ENCODE peak calls at places on chromosomes 5 and 9, in nine cellular contexts. One of them, this sample, is unnamed.

GRCh38 chr5:142847898-142848790 is 78.0 kb downstream of the ARHGAP26 start:
- DNase-seq in fibroblast of the aortic adventitia: no peak
- DNase-seq in testis: no peak
- DNase-seq in kidney epithelial cell: no peak
- DNase-seq in hypothalamus: no peak
- DNase-seq in GM13977: no peak
- DNase-seq in Right ventricle myocardium superior: no peak
- DNase-seq in GM03348: peak; percentile 54
- DNase-seq in suprapubic skin: no peak
- DNase-seq in this sample: no peak

GRCh38 chr5:133336121-133336968 is 276.0 kb downstream of the FSTL4 start:
- DNase-seq in fibroblast of the aortic adventitia: no peak
- DNase-seq in Right ventricle myocardium superior: no peak
- DNase-seq in suprapubic skin: no peak
- DNase-seq in GM13977: no peak
- DNase-seq in testis: no peak
- DNase-seq in GM03348: no peak
- DNase-seq in hypothalamus: no peak
- DNase-seq in kidney epithelial cell: no peak
- DNase-seq in this sample: no peak

GRCh38 chr9:35649431-35650340 is 1.0 kb downstream of the SIT1 start:
- DNase-seq in GM03348: peak; percentile 50
- DNase-seq in fibroblast of the aortic adventitia: peak; percentile 71
- DNase-seq in kidney epithelial cell: no peak
- DNase-seq in Right ventricle myocardium superior: peak; percentile 59
- DNase-seq in hypothalamus: no peak
- DNase-seq in testis: no peak
- DNase-seq in suprapubic skin: peak; percentile 70
- DNase-seq in GM13977: peak; percentile 47
- DNase-seq in this sample: no peak

GRCh38 chr5:86971034-86971511 is 296.6 kb upstream of the RASA1 start:
- DNase-seq in kidney epithelial cell: no peak
- DNase-seq in suprapubic skin: no peak
- DNase-seq in GM03348: peak; percentile 20
- DNase-seq in hypothalamus: no peak
- DNase-seq in Right ventricle myocardium superior: no peak
- DNase-seq in fibroblast of the aortic adventitia: peak; percentile 35
- DNase-seq in GM13977: peak; percentile 2
- DNase-seq in testis: no peak
- DNase-seq in this sample: no peak

GRCh38 chr9:114805670-114806551 is at the start of gene TNFSF15:
- DNase-seq in fibroblast of the aortic adventitia: no peak
- DNase-seq in Right ventricle myocardium superior: peak; percentile 40
- DNase-seq in GM13977: peak; percentile 17
- DNase-seq in testis: no peak
- DNase-seq in kidney epithelial cell: no peak
- DNase-seq in hypothalamus: no peak
- DNase-seq in GM03348: no peak
- DNase-seq in suprapubic skin: no peak
- DNase-seq in this sample: peak; percentile 43

GRCh38 chr5:78046006-78046405 is 248.5 kb downstream of the AP3B1 start:
- DNase-seq in GM03348: no peak
- DNase-seq in Right ventricle myocardium superior: no peak
- DNase-seq in hypothalamus: no peak
- DNase-seq in testis: no peak
- DNase-seq in GM13977: no peak
- DNase-seq in suprapubic skin: no peak
- DNase-seq in kidney epithelial cell: no peak
- DNase-seq in fibroblast of the aortic adventitia: no peak
- DNase-seq in this sample: no peak

GRCh38 chr9:137255448-137256114 is 454 bp downstream of the NELFB start:
- DNase-seq in kidney epithelial cell: no peak
- DNase-seq in fibroblast of the aortic adventitia: peak; percentile 22
- DNase-seq in testis: peak; percentile 59
- DNase-seq in hypothalamus: no peak
- DNase-seq in GM13977: peak; percentile 64
- DNase-seq in GM03348: no peak
- DNase-seq in Right ventricle myocardium superior: no peak
- DNase-seq in suprapubic skin: no peak
- DNase-seq in this sample: no peak

GRCh38 chr9:136075134-136075841 is 19.8 kb downstream of the NACC2 start:
- DNase-seq in GM13977: no peak
- DNase-seq in Right ventricle myocardium superior: peak; percentile 34
- DNase-seq in suprapubic skin: no peak
- DNase-seq in GM03348: no peak
- DNase-seq in testis: no peak
- DNase-seq in hypothalamus: no peak
- DNase-seq in kidney epithelial cell: no peak
- DNase-seq in fibroblast of the aortic adventitia: no peak
- DNase-seq in this sample: no peak

GRCh38 chr9:84404095-84404686 is 63.6 kb upstream of the SLC28A3 start:
- DNase-seq in Right ventricle myocardium superior: no peak
- DNase-seq in GM13977: peak; percentile 74
- DNase-seq in testis: peak; percentile 37
- DNase-seq in GM03348: peak; percentile 29
- DNase-seq in hypothalamus: no peak
- DNase-seq in kidney epithelial cell: no peak
- DNase-seq in fibroblast of the aortic adventitia: no peak
- DNase-seq in suprapubic skin: no peak
- DNase-seq in this sample: no peak

GRCh38 chr9:34961574-34962480 is 3.7 kb downstream of the PHF24 start:
- DNase-seq in hypothalamus: no peak
- DNase-seq in Right ventricle myocardium superior: no peak
- DNase-seq in GM03348: no peak
- DNase-seq in GM13977: no peak
- DNase-seq in fibroblast of the aortic adventitia: peak; percentile 70
- DNase-seq in suprapubic skin: no peak
- DNase-seq in kidney epithelial cell: peak; percentile 45
- DNase-seq in testis: no peak
- DNase-seq in this sample: no peak

GRCh38 chr9:77218612-77219011 is 41.3 kb downstream of the VPS13A start:
- DNase-seq in fibroblast of the aortic adventitia: peak; percentile 78
- DNase-seq in suprapubic skin: no peak
- DNase-seq in GM13977: no peak
- DNase-seq in GM03348: peak; percentile 63
- DNase-seq in hypothalamus: no peak
- DNase-seq in kidney epithelial cell: peak; percentile 9
- DNase-seq in Right ventricle myocardium superior: no peak
- DNase-seq in testis: no peak
- DNase-seq in this sample: no peak

GRCh38 chr9:112380102-112380581 is at the start of gene HSDL2:
- DNase-seq in Right ventricle myocardium superior: peak; percentile 72
- DNase-seq in testis: peak; percentile 68
- DNase-seq in suprapubic skin: no peak
- DNase-seq in kidney epithelial cell: no peak
- DNase-seq in GM13977: peak; percentile 33
- DNase-seq in hypothalamus: no peak
- DNase-seq in GM03348: no peak
- DNase-seq in fibroblast of the aortic adventitia: peak; percentile 48
- DNase-seq in this sample: no peak

GRCh38 chr5:64502181-64502580 is 3.6 kb upstream of the RGS7BP start:
- DNase-seq in GM13977: no peak
- DNase-seq in fibroblast of the aortic adventitia: no peak
- DNase-seq in GM03348: no peak
- DNase-seq in hypothalamus: no peak
- DNase-seq in Right ventricle myocardium superior: no peak
- DNase-seq in suprapubic skin: no peak
- DNase-seq in testis: no peak
- DNase-seq in kidney epithelial cell: no peak
- DNase-seq in this sample: no peak

GRCh38 chr9:123305879-123306278 is 37.5 kb upstream of the STRBP start:
- DNase-seq in suprapubic skin: no peak
- DNase-seq in fibroblast of the aortic adventitia: no peak
- DNase-seq in GM13977: no peak
- DNase-seq in kidney epithelial cell: no peak
- DNase-seq in hypothalamus: no peak
- DNase-seq in Right ventricle myocardium superior: no peak
- DNase-seq in GM03348: no peak
- DNase-seq in testis: no peak
- DNase-seq in this sample: no peak

GRCh38 chr5:83924891-83925290 is 204.2 kb upstream of the HAPLN1 start:
- DNase-seq in fibroblast of the aortic adventitia: peak; percentile 75
- DNase-seq in hypothalamus: no peak
- DNase-seq in testis: no peak
- DNase-seq in Right ventricle myocardium superior: no peak
- DNase-seq in GM03348: no peak
- DNase-seq in suprapubic skin: no peak
- DNase-seq in kidney epithelial cell: no peak
- DNase-seq in GM13977: no peak
- DNase-seq in this sample: no peak